ENCODE peak calls at places on chromosomes 3 and 15, in nine cellular contexts. G is choroid plexus epithelial cell, N is psoas muscle, J is brain microvascular endothelial cell, Q is cardiac fibroblast, B is skeletal muscle cell, Y is AG04449, L is fibroblast of lung, C is fibroblast of pulmonary artery. V is an unnamed sample.

GRCh38 chr15:97672586-97672985 is 287.9 kb upstream of the ARRDC4 start:
- DNase-seq in B (no peak), J (no peak), N (no peak), Q (no peak), L (no peak), G (no peak), C (no peak), Y (no peak), V (no peak)

GRCh38 chr15:99568548-99569352 is 3.0 kb downstream of the MEF2A start:
- DNase-seq in G (peak), J (peak), Q (no peak), B (no peak), C (no peak), Y (no peak), N (no peak), L (peak), V (peak)

GRCh38 chr3:123798540-123798939 is 85.6 kb downstream of the MYLK start:
- DNase-seq in L (peak), Y (no peak), N (no peak), C (no peak), B (no peak), J (no peak), Q (no peak), G (no peak), V (no peak)

GRCh38 chr3:34178415-34178814 is 380.0 kb downstream of the PDCD6IP start:
- DNase-seq in B (peak), C (peak), G (no peak), Y (peak), Q (no peak), L (no peak), N (no peak), J (peak), V (peak)

GRCh38 chr3:149998946-149999345 is 28.3 kb upstream of the PFN2 start:
- DNase-seq in G (no peak), Q (no peak), B (no peak), N (no peak), C (no peak), J (no peak), Y (no peak), L (no peak), V (no peak)

GRCh38 chr15:34214135-34214534 is 4.2 kb upstream of the KATNBL1 start:
- DNase-seq in N (no peak), C (no peak), Y (no peak), L (no peak), Q (no peak), G (no peak), B (no peak), J (no peak), V (no peak)

GRCh38 chr15:31758126-31758525 is 272.2 kb upstream of the CHRNA7 start:
- DNase-seq in Q (peak), L (peak), Y (no peak), N (peak), G (peak), C (peak), B (no peak), J (peak), V (no peak)

GRCh38 chr3:12347301-12347700 is 58.4 kb downstream of the PPARG start:
- DNase-seq in Y (no peak), J (no peak), C (peak), N (no peak), G (peak), L (no peak), B (no peak), Q (peak), V (no peak)

GRCh38 chr15:90871097-90871715 is 2.8 kb downstream of the FURIN start:
- DNase-seq in Y (no peak), G (no peak), L (peak), B (no peak), N (peak), C (no peak), J (peak), Q (peak), V (no peak)

GRCh38 chr15:29820802-29821160 is 1.5 kb downstream of the TJP1 start:
- DNase-seq in G (no peak), Y (no peak), B (no peak), C (no peak), N (no peak), L (peak), Q (peak), J (no peak), V (peak)

GRCh38 chr15:73930790-73931281 is 4.6 kb downstream of the LOXL1 start:
- DNase-seq in J (no peak), Q (peak), L (peak), C (peak), B (peak), Y (no peak), N (peak), G (peak), V (peak)

GRCh38 chr15:73550190-73550589 is 83.0 kb downstream of the NPTN start:
- DNase-seq in G (no peak), B (no peak), J (no peak), N (no peak), L (no peak), Y (no peak), Q (no peak), C (no peak), V (no peak)

GRCh38 chr15:45377630-45378148 is 655 bp downstream of the GATM start:
- DNase-seq in G (peak), B (no peak), L (no peak), Q (no peak), C (no peak), N (peak), Y (no peak), J (no peak), V (no peak)

GRCh38 chr3:149085828-149086231 is 503 bp downstream of the HLTF start:
- DNase-seq in C (peak), L (peak), N (no peak), J (peak), B (no peak), Y (no peak), Q (peak), G (peak), V (peak)

GRCh38 chr3:187025254-187025655 is 94.9 kb downstream of the ST6GAL1 start:
- DNase-seq in J (no peak), Y (no peak), N (no peak), C (no peak), B (no peak), G (no peak), Q (no peak), L (no peak), V (no peak)

GRCh38 chr3:189680723-189681122 is 49.5 kb downstream of the TP63 start:
- DNase-seq in C (no peak), G (no peak), B (no peak), Q (no peak), J (no peak), Y (no peak), N (no peak), L (no peak), V (no peak)

GRCh38 chr3:193708270-193708669 is 115.3 kb downstream of the OPA1 start:
- DNase-seq in B (no peak), Y (no peak), G (no peak), N (no peak), J (no peak), Q (no peak), C (no peak), L (no peak), V (no peak)

GRCh38 chr15:64842099-64842940 is 605 bp downstream of the PLEKHO2 start:
- DNase-seq in J (peak), Y (no peak), G (peak), Q (peak), L (no peak), C (peak), N (peak), B (no peak), V (peak)

GRCh38 chr3:162719684-162720341 is 1223.2 kb downstream of the OTOL1 start:
- DNase-seq in L (peak), G (peak), C (peak), B (peak), Y (peak), Q (peak), J (peak), N (no peak), V (peak)

DNA sequence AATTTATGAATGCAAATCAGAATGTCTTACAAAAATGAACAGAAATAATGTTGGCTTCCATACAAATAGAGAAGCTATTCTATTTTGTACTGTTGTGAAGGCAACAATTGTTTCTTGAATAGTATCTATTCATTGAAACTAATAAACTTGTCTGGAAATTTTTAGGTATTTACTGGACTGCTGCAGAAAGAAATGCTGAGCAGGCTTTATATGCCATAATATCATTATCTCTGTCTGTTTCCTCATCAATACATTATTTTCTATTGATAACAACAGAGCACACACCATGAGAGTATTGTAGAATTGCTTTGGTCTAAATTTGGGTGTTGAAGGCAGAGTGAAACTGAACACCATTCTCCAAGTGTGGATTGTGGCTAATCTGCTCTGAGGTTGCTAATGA is 216.5 kb upstream of the CGNL1 start:
- DNase-seq in Y (no peak), J (no peak), Q (no peak), C (no peak), N (no peak), G (no peak), L (no peak), B (no peak), V (no peak)
- H3K4me3 ChIP-seq in Y (no peak), J (no peak), Q (no peak), C (no peak), N (no peak), G (no peak), L (no peak), B (no peak), V (no peak)

GRCh38 chr3:160562952-160563351 is 2.4 kb downstream of the KPNA4 start:
- DNase-seq in C (no peak), G (no peak), J (no peak), Y (no peak), N (no peak), Q (no peak), L (no peak), B (no peak), V (no peak)
- H3K4me3 ChIP-seq in C (peak), G (peak), J (peak), Y (no peak), N (peak), Q (peak), L (peak), B (no peak), V (peak)

GRCh38 chr3:49276475-49277356 is at the start of gene C3orf62:
- DNase-seq in J (peak), C (peak), N (peak), B (peak), Q (peak), G (peak), Y (no peak), L (peak), V (peak)
- H3K4me3 ChIP-seq in J (peak), C (peak), N (peak), B (peak), Q (peak), G (peak), Y (peak), L (peak), V (peak)

DNA sequence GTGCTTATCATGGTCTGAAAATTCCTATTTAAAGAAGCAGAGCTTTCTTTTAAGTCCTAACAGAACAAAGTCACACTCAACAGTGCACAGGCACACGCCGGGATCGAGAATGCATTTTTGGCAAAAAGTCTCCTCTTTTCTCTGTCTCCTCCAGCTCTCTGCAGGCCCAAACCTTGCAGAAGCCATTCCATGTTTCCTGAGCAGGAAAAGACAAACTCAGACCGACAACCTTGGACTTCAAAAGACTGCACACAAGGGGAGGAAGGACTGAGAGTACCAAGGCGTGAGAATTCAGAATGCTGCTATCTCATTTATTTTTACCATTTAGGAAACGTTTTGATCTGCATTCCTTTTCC is 71.8 kb downstream of the CCNL1 start:
- DNase-seq in N (no peak), G (no peak), Y (no peak), C (no peak), Q (no peak), B (no peak), J (no peak), L (no peak), V (no peak)
- H3K4me3 ChIP-seq in N (peak), G (peak), Y (peak), C (peak), Q (peak), B (peak), J (peak), L (peak), V (peak)

GRCh38 chr3:156093966-156094365 is 26.4 kb upstream of the KCNAB1 start:
- DNase-seq in C (no peak), B (no peak), G (no peak), N (no peak), Q (no peak), L (no peak), Y (no peak), J (no peak), V (no peak)
- H3K4me3 ChIP-seq in C (no peak), B (no peak), G (no peak), N (no peak), Q (no peak), L (no peak), Y (no peak), J (no peak), V (no peak)

GRCh38 chr15:38130739-38131498 is 121.7 kb upstream of the SPRED1 start:
- DNase-seq in C (peak), Q (peak), L (peak), B (peak), Y (peak), N (peak), J (peak), G (peak), V (peak)

GRCh38 chr15:38127306-38127731 is 125.3 kb upstream of the SPRED1 start:
- DNase-seq in J (no peak), C (no peak), Q (no peak), G (no peak), Y (no peak), L (no peak), N (no peak), B (no peak), V (peak)

GRCh38 chr15:38130200-38130567 is 122.5 kb upstream of the SPRED1 start:
- DNase-seq in Y (no peak), L (no peak), G (peak), N (no peak), C (peak), J (no peak), B (no peak), Q (no peak), V (no peak)

GRCh38 chr15:38128389-38128788 is 124.2 kb upstream of the SPRED1 start:
- DNase-seq in Y (no peak), B (no peak), N (no peak), L (peak), C (peak), Q (peak), G (peak), J (no peak), V (peak)

GRCh38 chr15:38129531-38130199 is 123.0 kb upstream of the SPRED1 start:
- DNase-seq in J (peak), L (peak), Y (peak), G (peak), C (peak), N (peak), Q (peak), B (peak), V (peak)
- H3K4me3 ChIP-seq in J (peak), L (peak), Y (peak), G (peak), C (peak), N (peak), Q (peak), B (peak), V (peak)

DNA sequence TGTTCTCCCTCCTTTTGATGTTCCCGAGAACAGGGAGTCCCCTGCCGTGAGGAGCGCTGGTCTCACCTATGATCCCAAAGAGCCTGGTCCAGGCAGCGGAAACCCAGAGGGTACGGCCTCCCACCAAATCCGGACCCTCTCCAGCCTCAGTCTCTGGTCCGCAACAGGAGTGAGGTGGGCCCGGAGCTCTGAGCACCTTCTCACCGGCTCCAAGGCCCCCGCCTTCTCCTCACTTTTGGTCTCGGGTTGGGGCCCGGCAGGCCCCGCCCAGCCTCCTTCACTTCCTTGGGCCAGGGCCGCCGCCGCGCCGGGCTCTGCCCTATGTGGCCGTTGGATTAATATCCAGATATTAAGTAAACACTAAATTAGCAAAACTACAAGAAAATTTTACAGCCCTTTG is 5.7 kb upstream of the SKOR1 start:
- DNase-seq in Y (no peak), B (no peak), J (no peak), N (peak), Q (no peak), G (no peak), C (no peak), L (no peak), V (no peak)
- H3K4me3 ChIP-seq in Y (no peak), B (no peak), J (no peak), N (no peak), Q (no peak), G (no peak), C (no peak), L (no peak), V (no peak)

V was measured in fibroblast of the aortic adventitia.